ENCODE peak calls at places on chromosome 6, in four cellular contexts. P is aorta, W is heart right ventricle, U is NT2/D1. E is an unnamed sample. For H3K4me1 and H3K9me3, the result is how much of the 10 kb centered on the place peaks cover.

GRCh38 chr6:3325210-3325609 is 66.5 kb downstream of the PSMG4 start:
- DNase-seq in P (no peak), W (no peak), U (no peak), E (no peak)

GRCh38 chr6:103122766-103123601 is 1729.5 kb downstream of the GRIK2 start:
- DNase-seq in P (peak), W (peak), U (peak), E (no peak)

GRCh38 chr6:57313009-57313408 is 4.4 kb upstream of the PRIM2 start:
- DNase-seq in P (no peak), W (no peak), U (no peak), E (no peak)

GRCh38 chr6:167093922-167094432 is 28.9 kb upstream of the CCR6 start:
- DNase-seq in P (no peak), W (no peak), U (no peak), E (no peak)

GRCh38 chr6:153537422-153537821 is 406.3 kb upstream of the RGS17 start:
- DNase-seq in P (no peak), W (no peak), U (no peak), E (no peak)

GRCh38 chr6:63521475-63522210 is 50.6 kb upstream of the LOC128125822 start:
- DNase-seq in P (no peak), W (no peak), U (no peak), E (no peak)

GRCh38 chr6:40477246-40478126 is 109.7 kb downstream of the LRFN2 start:
- DNase-seq in P (no peak), W (no peak), U (peak), E (no peak)

GRCh38 chr6:34115396-34116314 is 30.2 kb downstream of the GRM4 start:
- DNase-seq in P (no peak), W (peak), U (no peak), E (no peak)

GRCh38 chr6:149028767-149029405 is 282.1 kb downstream of the UST start:
- DNase-seq in P (peak), W (peak), U (peak), E (no peak)

GRCh38 chr6:32980488-32981038 is 12.2 kb downstream of the BRD2 start:
- DNase-seq in P (no peak), W (no peak), U (no peak), E (no peak)
- H3K4me1 ChIP-seq in P (under half), W (half or more), U (under half), E (under half)

GRCh38 chr6:165086746-165087145 is 222.7 kb downstream of the C6orf118 start:
- DNase-seq in P (no peak), W (no peak), U (no peak), E (no peak)

GRCh38 chr6:165082631-165083030 is 226.8 kb downstream of the C6orf118 start:
- DNase-seq in P (no peak), W (no peak), U (no peak), E (no peak)

GRCh38 chr6:165081944-165082532 is 227.4 kb downstream of the C6orf118 start:
- DNase-seq in P (no peak), W (no peak), U (no peak), E (no peak)
- H3K9me3 ChIP-seq in P (under half), W (under half), U (under half), E (under half)

GRCh38 chr6:112204350-112204706 is 50.0 kb downstream of the LAMA4 start:
- DNase-seq in P (no peak), W (no peak), U (no peak), E (no peak)

GRCh38 chr6:112202639-112203341 is 51.6 kb downstream of the LAMA4 start:
- DNase-seq in P (no peak), W (no peak), U (no peak), E (no peak)

GRCh38 chr6:112205521-112206458 is 48.6 kb downstream of the LAMA4 start:
- DNase-seq in P (no peak), W (no peak), U (peak), E (no peak)

GRCh38 chr6:112207131-112207530 is 47.2 kb downstream of the LAMA4 start:
- DNase-seq in P (no peak), W (no peak), U (no peak), E (no peak)

DNA sequence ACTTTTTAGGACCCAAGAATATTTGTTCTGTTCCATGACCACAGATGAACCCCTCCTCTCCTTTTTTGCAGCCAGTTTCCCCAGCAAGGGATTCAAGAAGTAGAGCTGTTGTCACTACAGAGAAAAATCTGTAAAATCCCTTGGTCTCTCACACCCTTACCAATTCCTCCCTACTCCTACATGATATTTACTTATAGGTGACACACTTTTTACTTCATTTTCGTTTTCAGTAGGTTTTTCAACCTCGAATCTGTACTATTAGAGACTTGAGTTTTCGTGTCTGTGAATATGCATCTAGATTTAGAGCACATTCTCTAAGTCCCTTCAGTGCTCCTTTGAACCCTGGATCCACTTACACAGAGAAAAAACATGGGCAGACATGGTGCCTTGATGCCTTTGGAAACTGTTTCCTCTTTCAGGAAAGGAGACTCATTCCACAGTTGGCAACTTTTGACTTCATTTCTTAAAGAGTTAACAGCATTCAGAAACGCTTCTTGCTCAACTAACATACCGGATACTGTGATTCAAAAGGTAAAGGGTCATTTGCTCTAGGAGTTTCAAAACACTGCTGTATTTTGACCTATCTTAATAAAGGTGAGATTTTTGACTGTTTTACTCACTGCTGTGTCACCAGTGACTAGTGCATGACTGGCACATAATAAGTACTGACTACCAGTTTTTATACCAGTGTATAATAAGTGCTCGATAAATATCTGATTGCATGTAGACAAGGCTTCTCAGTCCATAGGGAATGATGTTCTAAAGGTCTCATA is 50.6 kb downstream of the LAMA4 start:
- DNase-seq in P (no peak), W (no peak), U (no peak), E (no peak)
- H3K4me1 ChIP-seq in P (under half), W (half or more), U (under half), E (under half)

DNA sequence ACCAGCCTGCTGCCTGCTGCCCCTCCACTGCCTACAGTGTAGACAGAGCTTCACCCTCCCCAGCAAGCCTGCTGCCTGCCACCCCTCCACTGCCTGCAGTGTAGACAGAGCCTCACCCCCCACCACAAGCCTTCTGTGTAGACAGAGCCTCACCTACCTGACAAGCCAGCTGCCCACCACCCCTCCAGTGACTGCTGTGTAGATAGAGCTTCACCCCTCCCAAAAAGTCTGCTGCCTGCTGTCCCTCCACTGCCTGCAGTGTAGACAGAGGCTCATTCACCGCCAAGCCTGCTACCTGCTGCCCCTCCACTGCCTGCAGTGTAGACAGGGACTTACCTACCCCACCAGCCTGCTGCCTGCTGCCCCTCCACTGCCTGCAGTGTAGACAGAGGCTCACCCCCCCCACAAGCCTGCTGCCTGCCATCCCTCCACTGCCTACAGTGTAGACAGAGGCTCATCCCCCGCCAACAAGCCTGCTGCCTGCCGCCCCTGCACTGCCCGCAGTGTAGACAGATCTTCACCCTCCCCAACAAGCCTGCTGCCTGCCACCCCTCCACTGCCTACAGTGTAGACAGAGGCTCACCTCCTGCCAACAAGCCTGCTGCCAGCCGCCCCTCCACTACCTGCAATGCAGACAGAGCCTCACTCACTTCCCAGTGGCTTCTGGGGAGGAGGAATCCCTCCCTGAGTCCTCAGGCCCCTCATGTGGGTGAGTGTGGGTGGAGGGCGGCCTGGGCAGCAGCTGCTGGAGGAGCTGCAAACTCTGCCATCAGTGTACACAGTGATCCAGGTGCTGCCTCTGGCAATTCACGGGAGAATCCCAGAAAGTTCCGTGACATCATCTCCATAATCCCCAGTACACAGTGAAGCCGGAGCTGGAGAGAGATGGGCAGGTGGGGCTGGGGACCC is 140.9 kb downstream of the DLL1 start:
- DNase-seq in P (peak), W (no peak), U (no peak), E (no peak)
- H3K9me3 ChIP-seq in P (under half), W (under half), U (under half), E (under half)

GRCh38 chr6:106141441-106142237 is 55.5 kb downstream of the PRDM1 start:
- DNase-seq in P (no peak), W (no peak), U (no peak), E (no peak)
- H3K4me1 ChIP-seq in P (under half), W (under half), U (under half), E (under half)

GRCh38 chr6:22308939-22309338 is 12.1 kb upstream of the PRL start:
- DNase-seq in P (no peak), W (no peak), U (no peak), E (no peak)

GRCh38 chr6:22318404-22318803 is 21.6 kb upstream of the PRL start:
- DNase-seq in P (no peak), W (no peak), U (no peak), E (no peak)

GRCh38 chr6:22313796-22314195 is 17.0 kb upstream of the PRL start:
- DNase-seq in P (no peak), W (no peak), U (peak), E (no peak)
- H3K9me3 ChIP-seq in P (under half), W (under half), U (half or more), E (under half)

GRCh38 chr6:106611030-106611429 is 18.3 kb downstream of the RTN4IP1 start:
- DNase-seq in P (no peak), W (no peak), U (no peak), E (no peak)

GRCh38 chr6:106613590-106613989 is 15.7 kb downstream of the RTN4IP1 start:
- DNase-seq in P (no peak), W (no peak), U (peak), E (no peak)

GRCh38 chr6:106614131-106614530 is 15.2 kb downstream of the RTN4IP1 start:
- DNase-seq in P (no peak), W (no peak), U (no peak), E (no peak)

GRCh38 chr6:106614592-106615301 is 14.6 kb downstream of the RTN4IP1 start:
- DNase-seq in P (no peak), W (no peak), U (peak), E (no peak)

DNA sequence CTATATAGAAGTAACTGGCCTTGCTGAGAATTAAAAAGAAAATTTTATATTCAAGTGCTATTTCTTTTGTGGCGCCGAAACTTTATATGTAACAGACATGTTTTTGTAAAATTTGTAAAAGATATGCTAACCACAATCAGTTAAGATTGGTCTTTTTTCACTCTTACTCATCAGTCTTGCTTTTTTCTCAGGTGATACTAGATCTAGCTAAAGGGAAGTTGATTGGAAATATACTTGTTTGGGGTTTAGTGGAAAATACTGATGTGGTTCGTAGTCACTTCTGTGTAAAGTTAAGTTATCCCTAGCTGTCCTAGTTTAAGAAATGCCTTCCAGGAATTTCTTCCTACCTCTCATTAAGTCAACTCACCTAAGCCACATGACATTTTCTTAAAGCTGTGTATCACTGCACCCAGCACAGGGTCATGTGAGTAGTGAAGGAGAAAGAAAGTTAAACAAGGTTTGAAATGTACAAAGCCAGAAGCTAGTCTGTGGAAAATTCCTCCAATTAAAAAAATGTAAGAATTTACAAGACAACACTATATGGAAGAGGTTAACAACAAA is 16.3 kb downstream of the RTN4IP1 start:
- DNase-seq in P (no peak), W (no peak), U (no peak), E (no peak)
- H3K4me1 ChIP-seq in P (under half), W (under half), U (under half), E (under half)

GRCh38 chr6:28330033-28330432 is 5.9 kb downstream of the ZSCAN31 start:
- DNase-seq in P (no peak), W (no peak), U (no peak), E (no peak)
- H3K9me3 ChIP-seq in P (under half), W (under half), U (half or more), E (under half)

DNA sequence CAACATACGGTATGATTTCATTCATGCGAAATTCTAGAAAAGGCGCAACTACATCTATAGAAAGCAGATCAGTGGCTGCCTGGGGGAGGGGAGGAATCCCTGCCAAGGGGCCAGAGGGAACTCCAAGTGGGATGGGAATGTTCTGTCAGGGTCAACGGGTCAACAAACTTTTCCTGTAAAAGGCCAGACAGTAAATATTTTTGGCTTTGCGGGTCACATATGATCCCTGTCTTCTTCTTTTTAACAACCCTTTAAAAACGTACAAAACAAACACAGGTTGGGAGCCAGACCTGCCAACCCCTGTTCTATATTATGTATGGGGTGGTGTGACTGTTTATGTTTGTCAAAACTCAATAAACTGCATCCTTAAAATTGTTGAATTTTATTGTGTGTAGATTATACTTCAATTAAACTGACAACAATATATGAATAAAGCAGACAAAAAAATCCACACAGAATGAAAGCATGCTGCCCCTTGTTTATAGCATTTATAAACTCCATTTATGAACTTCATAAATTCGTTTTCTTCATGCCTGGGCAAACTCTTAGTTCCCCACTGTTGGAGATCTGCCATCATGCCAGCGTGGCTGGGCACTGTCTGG is 56.6 kb upstream of the TRAF3IP2 start:
- DNase-seq in P (no peak), W (no peak), U (no peak), E (no peak)
- H3K4me1 ChIP-seq in P (under half), W (half or more), U (under half), E (under half)

GRCh38 chr6:22709804-22710203 is 140.4 kb downstream of the HDGFL1 start:
- DNase-seq in P (no peak), W (no peak), U (no peak), E (no peak)
- H3K9me3 ChIP-seq in P (under half), W (under half), U (under half), E (under half)

E was measured in right atrium auricular region.